ENCODE peak calls at places on chromosomes 13 and 19, in nine cellular contexts. One of them, this sample, is unnamed.

GRCh38 chr13:58906329-58907007 is 1257.3 kb downstream of the DIAPH3 start:
- DNase-seq in stimulated activated CD4-positive, alpha-beta T cell treated with anti-CD3 and anti-CD28 coated beads, Interleukin-2, amount 100 ng/mL, for 24 hours: no peak
- DNase-seq in activated naive CD4-positive, alpha-beta T cell: no peak
- DNase-seq in cardiac muscle cell: no peak
- DNase-seq in GM03348: no peak
- DNase-seq in NCI-H510A treated with DMSO at 0.1 percent for 48 hours: no peak
- DNase-seq in OCI-LY7: no peak
- DNase-seq in CD8-positive, alpha-beta memory T cell: no peak
- DNase-seq in glutamatergic neuron: no peak
- DNase-seq in this sample: no peak

GRCh38 chr13:77386880-77387606 is 60.1 kb upstream of the MYCBP2 start:
- DNase-seq in glutamatergic neuron: no peak
- DNase-seq in stimulated activated CD4-positive, alpha-beta T cell treated with anti-CD3 and anti-CD28 coated beads, Interleukin-2, amount 100 ng/mL, for 24 hours: no peak
- DNase-seq in cardiac muscle cell: peak
- DNase-seq in OCI-LY7: no peak
- DNase-seq in GM03348: peak
- DNase-seq in CD8-positive, alpha-beta memory T cell: no peak
- DNase-seq in activated naive CD4-positive, alpha-beta T cell: no peak
- DNase-seq in NCI-H510A treated with DMSO at 0.1 percent for 48 hours: no peak
- DNase-seq in this sample: no peak

GRCh38 chr13:73058432-73058740 is 419 bp upstream of the KLF5 start:
- DNase-seq in cardiac muscle cell: no peak
- DNase-seq in activated naive CD4-positive, alpha-beta T cell: no peak
- DNase-seq in OCI-LY7: no peak
- DNase-seq in GM03348: no peak
- DNase-seq in CD8-positive, alpha-beta memory T cell: no peak
- DNase-seq in glutamatergic neuron: no peak
- DNase-seq in NCI-H510A treated with DMSO at 0.1 percent for 48 hours: no peak
- DNase-seq in stimulated activated CD4-positive, alpha-beta T cell treated with anti-CD3 and anti-CD28 coated beads, Interleukin-2, amount 100 ng/mL, for 24 hours: no peak
- DNase-seq in this sample: no peak

GRCh38 chr13:111866731-111867245 is 200.2 kb upstream of the SOX1 start:
- DNase-seq in GM03348: no peak
- DNase-seq in stimulated activated CD4-positive, alpha-beta T cell treated with anti-CD3 and anti-CD28 coated beads, Interleukin-2, amount 100 ng/mL, for 24 hours: no peak
- DNase-seq in activated naive CD4-positive, alpha-beta T cell: no peak
- DNase-seq in glutamatergic neuron: no peak
- DNase-seq in CD8-positive, alpha-beta memory T cell: no peak
- DNase-seq in OCI-LY7: no peak
- DNase-seq in cardiac muscle cell: no peak
- DNase-seq in NCI-H510A treated with DMSO at 0.1 percent for 48 hours: no peak
- DNase-seq in this sample: no peak

GRCh38 chr19:33301011-33301899 is 1.1 kb downstream of the CEBPA start:
- DNase-seq in CD8-positive, alpha-beta memory T cell: no peak
- DNase-seq in OCI-LY7: no peak
- DNase-seq in GM03348: peak
- DNase-seq in cardiac muscle cell: peak
- DNase-seq in glutamatergic neuron: peak
- DNase-seq in activated naive CD4-positive, alpha-beta T cell: no peak
- DNase-seq in stimulated activated CD4-positive, alpha-beta T cell treated with anti-CD3 and anti-CD28 coated beads, Interleukin-2, amount 100 ng/mL, for 24 hours: no peak
- DNase-seq in NCI-H510A treated with DMSO at 0.1 percent for 48 hours: no peak
- DNase-seq in this sample: no peak

GRCh38 chr19:2081873-2082810 is 14.0 kb downstream of the MOB3A start:
- DNase-seq in OCI-LY7: peak
- DNase-seq in CD8-positive, alpha-beta memory T cell: peak
- DNase-seq in activated naive CD4-positive, alpha-beta T cell: no peak
- DNase-seq in cardiac muscle cell: no peak
- DNase-seq in GM03348: no peak
- DNase-seq in glutamatergic neuron: no peak
- DNase-seq in stimulated activated CD4-positive, alpha-beta T cell treated with anti-CD3 and anti-CD28 coated beads, Interleukin-2, amount 100 ng/mL, for 24 hours: no peak
- DNase-seq in NCI-H510A treated with DMSO at 0.1 percent for 48 hours: no peak
- DNase-seq in this sample: peak

GRCh38 chr19:14479985-14480694 is 5.0 kb upstream of the PTGER1 start:
- DNase-seq in glutamatergic neuron: peak
- DNase-seq in OCI-LY7: peak
- DNase-seq in GM03348: peak
- DNase-seq in NCI-H510A treated with DMSO at 0.1 percent for 48 hours: no peak
- DNase-seq in CD8-positive, alpha-beta memory T cell: peak
- DNase-seq in stimulated activated CD4-positive, alpha-beta T cell treated with anti-CD3 and anti-CD28 coated beads, Interleukin-2, amount 100 ng/mL, for 24 hours: peak
- DNase-seq in activated naive CD4-positive, alpha-beta T cell: peak
- DNase-seq in cardiac muscle cell: peak
- DNase-seq in this sample: peak

GRCh38 chr13:64255988-64256387 is 2840.3 kb upstream of the PCDH20 start:
- DNase-seq in GM03348: no peak
- DNase-seq in activated naive CD4-positive, alpha-beta T cell: no peak
- DNase-seq in cardiac muscle cell: no peak
- DNase-seq in OCI-LY7: no peak
- DNase-seq in glutamatergic neuron: no peak
- DNase-seq in stimulated activated CD4-positive, alpha-beta T cell treated with anti-CD3 and anti-CD28 coated beads, Interleukin-2, amount 100 ng/mL, for 24 hours: no peak
- DNase-seq in CD8-positive, alpha-beta memory T cell: no peak
- DNase-seq in NCI-H510A treated with DMSO at 0.1 percent for 48 hours: no peak
- DNase-seq in this sample: no peak

GRCh38 chr19:11480927-11481776 is at the start of gene ELAVL3:
- DNase-seq in NCI-H510A treated with DMSO at 0.1 percent for 48 hours: peak
- DNase-seq in cardiac muscle cell: no peak
- DNase-seq in glutamatergic neuron: peak
- DNase-seq in stimulated activated CD4-positive, alpha-beta T cell treated with anti-CD3 and anti-CD28 coated beads, Interleukin-2, amount 100 ng/mL, for 24 hours: no peak
- DNase-seq in GM03348: peak
- DNase-seq in activated naive CD4-positive, alpha-beta T cell: no peak
- DNase-seq in OCI-LY7: no peak
- DNase-seq in CD8-positive, alpha-beta memory T cell: no peak
- DNase-seq in this sample: no peak

GRCh38 chr19:12664406-12665280 is 1.9 kb downstream of the MAN2B1 start:
- DNase-seq in activated naive CD4-positive, alpha-beta T cell: no peak
- DNase-seq in stimulated activated CD4-positive, alpha-beta T cell treated with anti-CD3 and anti-CD28 coated beads, Interleukin-2, amount 100 ng/mL, for 24 hours: no peak
- DNase-seq in OCI-LY7: peak
- DNase-seq in GM03348: peak
- DNase-seq in glutamatergic neuron: no peak
- DNase-seq in CD8-positive, alpha-beta memory T cell: no peak
- DNase-seq in cardiac muscle cell: no peak
- DNase-seq in NCI-H510A treated with DMSO at 0.1 percent for 48 hours: no peak
- DNase-seq in this sample: no peak

GRCh38 chr13:112481458-112481857 is 105.3 kb downstream of the SPACA7 start:
- DNase-seq in NCI-H510A treated with DMSO at 0.1 percent for 48 hours: no peak
- DNase-seq in GM03348: no peak
- DNase-seq in OCI-LY7: no peak
- DNase-seq in cardiac muscle cell: no peak
- DNase-seq in glutamatergic neuron: no peak
- DNase-seq in activated naive CD4-positive, alpha-beta T cell: no peak
- DNase-seq in stimulated activated CD4-positive, alpha-beta T cell treated with anti-CD3 and anti-CD28 coated beads, Interleukin-2, amount 100 ng/mL, for 24 hours: no peak
- DNase-seq in CD8-positive, alpha-beta memory T cell: no peak
- DNase-seq in this sample: no peak

GRCh38 chr19:32316034-32316433 is 29.4 kb upstream of the ZNF507 start:
- DNase-seq in activated naive CD4-positive, alpha-beta T cell: no peak
- DNase-seq in glutamatergic neuron: no peak
- DNase-seq in NCI-H510A treated with DMSO at 0.1 percent for 48 hours: no peak
- DNase-seq in OCI-LY7: no peak
- DNase-seq in stimulated activated CD4-positive, alpha-beta T cell treated with anti-CD3 and anti-CD28 coated beads, Interleukin-2, amount 100 ng/mL, for 24 hours: no peak
- DNase-seq in cardiac muscle cell: peak
- DNase-seq in GM03348: no peak
- DNase-seq in CD8-positive, alpha-beta memory T cell: no peak
- DNase-seq in this sample: no peak

GRCh38 chr13:103243495-103243894 is 177.3 kb upstream of the SLC10A2 start:
- DNase-seq in NCI-H510A treated with DMSO at 0.1 percent for 48 hours: no peak
- DNase-seq in OCI-LY7: no peak
- DNase-seq in CD8-positive, alpha-beta memory T cell: no peak
- DNase-seq in activated naive CD4-positive, alpha-beta T cell: no peak
- DNase-seq in cardiac muscle cell: no peak
- DNase-seq in stimulated activated CD4-positive, alpha-beta T cell treated with anti-CD3 and anti-CD28 coated beads, Interleukin-2, amount 100 ng/mL, for 24 hours: no peak
- DNase-seq in glutamatergic neuron: no peak
- DNase-seq in GM03348: no peak
- DNase-seq in this sample: no peak

GRCh38 chr13:104357174-104357573 is 1291.0 kb upstream of the SLC10A2 start:
- DNase-seq in glutamatergic neuron: no peak
- DNase-seq in stimulated activated CD4-positive, alpha-beta T cell treated with anti-CD3 and anti-CD28 coated beads, Interleukin-2, amount 100 ng/mL, for 24 hours: no peak
- DNase-seq in activated naive CD4-positive, alpha-beta T cell: no peak
- DNase-seq in GM03348: no peak
- DNase-seq in OCI-LY7: no peak
- DNase-seq in CD8-positive, alpha-beta memory T cell: no peak
- DNase-seq in cardiac muscle cell: peak
- DNase-seq in NCI-H510A treated with DMSO at 0.1 percent for 48 hours: no peak
- DNase-seq in this sample: no peak

GRCh38 chr19:19425170-19425875 is 19.8 kb downstream of the GATAD2A start:
- DNase-seq in NCI-H510A treated with DMSO at 0.1 percent for 48 hours: no peak
- DNase-seq in CD8-positive, alpha-beta memory T cell: no peak
- DNase-seq in OCI-LY7: no peak
- DNase-seq in activated naive CD4-positive, alpha-beta T cell: no peak
- DNase-seq in GM03348: no peak
- DNase-seq in cardiac muscle cell: no peak
- DNase-seq in glutamatergic neuron: no peak
- DNase-seq in stimulated activated CD4-positive, alpha-beta T cell treated with anti-CD3 and anti-CD28 coated beads, Interleukin-2, amount 100 ng/mL, for 24 hours: no peak
- DNase-seq in this sample: no peak

GRCh38 chr13:99970761-99971575 is 599 bp downstream of the ZIC5 start:
- DNase-seq in cardiac muscle cell: no peak
- DNase-seq in CD8-positive, alpha-beta memory T cell: no peak
- DNase-seq in GM03348: no peak
- DNase-seq in glutamatergic neuron: no peak
- DNase-seq in OCI-LY7: no peak
- DNase-seq in NCI-H510A treated with DMSO at 0.1 percent for 48 hours: no peak
- DNase-seq in stimulated activated CD4-positive, alpha-beta T cell treated with anti-CD3 and anti-CD28 coated beads, Interleukin-2, amount 100 ng/mL, for 24 hours: no peak
- DNase-seq in activated naive CD4-positive, alpha-beta T cell: no peak
- DNase-seq in this sample: no peak

GRCh38 chr19:6448045-6448444 is 11.5 kb downstream of the SLC25A23 start:
- DNase-seq in CD8-positive, alpha-beta memory T cell: no peak
- DNase-seq in GM03348: no peak
- DNase-seq in activated naive CD4-positive, alpha-beta T cell: no peak
- DNase-seq in cardiac muscle cell: no peak
- DNase-seq in stimulated activated CD4-positive, alpha-beta T cell treated with anti-CD3 and anti-CD28 coated beads, Interleukin-2, amount 100 ng/mL, for 24 hours: no peak
- DNase-seq in glutamatergic neuron: no peak
- DNase-seq in NCI-H510A treated with DMSO at 0.1 percent for 48 hours: no peak
- DNase-seq in OCI-LY7: no peak
- DNase-seq in this sample: no peak

GRCh38 chr13:69324109-69324886 is 783.3 kb upstream of the ATXN8OS start:
- DNase-seq in stimulated activated CD4-positive, alpha-beta T cell treated with anti-CD3 and anti-CD28 coated beads, Interleukin-2, amount 100 ng/mL, for 24 hours: no peak
- DNase-seq in NCI-H510A treated with DMSO at 0.1 percent for 48 hours: peak
- DNase-seq in activated naive CD4-positive, alpha-beta T cell: no peak
- DNase-seq in OCI-LY7: peak
- DNase-seq in GM03348: no peak
- DNase-seq in cardiac muscle cell: no peak
- DNase-seq in CD8-positive, alpha-beta memory T cell: no peak
- DNase-seq in glutamatergic neuron: no peak
- DNase-seq in this sample: no peak

GRCh38 chr13:109764474-109765292 is 21.7 kb downstream of the IRS2 start:
- DNase-seq in activated naive CD4-positive, alpha-beta T cell: no peak
- DNase-seq in glutamatergic neuron: peak
- DNase-seq in CD8-positive, alpha-beta memory T cell: no peak
- DNase-seq in cardiac muscle cell: no peak
- DNase-seq in stimulated activated CD4-positive, alpha-beta T cell treated with anti-CD3 and anti-CD28 coated beads, Interleukin-2, amount 100 ng/mL, for 24 hours: no peak
- DNase-seq in OCI-LY7: no peak
- DNase-seq in NCI-H510A treated with DMSO at 0.1 percent for 48 hours: peak
- DNase-seq in GM03348: no peak
- DNase-seq in this sample: no peak

GRCh38 chr19:1045247-1045603 is 5.3 kb downstream of the ABCA7 start:
- DNase-seq in stimulated activated CD4-positive, alpha-beta T cell treated with anti-CD3 and anti-CD28 coated beads, Interleukin-2, amount 100 ng/mL, for 24 hours: peak
- DNase-seq in CD8-positive, alpha-beta memory T cell: peak
- DNase-seq in NCI-H510A treated with DMSO at 0.1 percent for 48 hours: no peak
- DNase-seq in GM03348: no peak
- DNase-seq in cardiac muscle cell: no peak
- DNase-seq in activated naive CD4-positive, alpha-beta T cell: no peak
- DNase-seq in OCI-LY7: peak
- DNase-seq in glutamatergic neuron: no peak
- DNase-seq in this sample: peak

GRCh38 chr13:51096131-51096530 is 14.9 kb downstream of the C13orf42 start:
- DNase-seq in GM03348: no peak
- DNase-seq in cardiac muscle cell: no peak
- DNase-seq in activated naive CD4-positive, alpha-beta T cell: no peak
- DNase-seq in CD8-positive, alpha-beta memory T cell: no peak
- DNase-seq in OCI-LY7: no peak
- DNase-seq in NCI-H510A treated with DMSO at 0.1 percent for 48 hours: no peak
- DNase-seq in glutamatergic neuron: peak
- DNase-seq in stimulated activated CD4-positive, alpha-beta T cell treated with anti-CD3 and anti-CD28 coated beads, Interleukin-2, amount 100 ng/mL, for 24 hours: no peak
- DNase-seq in this sample: no peak

GRCh38 chr19:51142119-51142518 is at the start of gene SIGLEC7:
- DNase-seq in activated naive CD4-positive, alpha-beta T cell: no peak
- DNase-seq in NCI-H510A treated with DMSO at 0.1 percent for 48 hours: no peak
- DNase-seq in OCI-LY7: no peak
- DNase-seq in stimulated activated CD4-positive, alpha-beta T cell treated with anti-CD3 and anti-CD28 coated beads, Interleukin-2, amount 100 ng/mL, for 24 hours: no peak
- DNase-seq in GM03348: no peak
- DNase-seq in cardiac muscle cell: no peak
- DNase-seq in glutamatergic neuron: no peak
- DNase-seq in CD8-positive, alpha-beta memory T cell: no peak
- DNase-seq in this sample: no peak

GRCh38 chr19:44587863-44588752 is 25.3 kb upstream of the IGSF23 start:
- DNase-seq in CD8-positive, alpha-beta memory T cell: no peak
- DNase-seq in glutamatergic neuron: no peak
- DNase-seq in activated naive CD4-positive, alpha-beta T cell: no peak
- DNase-seq in GM03348: peak
- DNase-seq in NCI-H510A treated with DMSO at 0.1 percent for 48 hours: no peak
- DNase-seq in OCI-LY7: no peak
- DNase-seq in cardiac muscle cell: peak
- DNase-seq in stimulated activated CD4-positive, alpha-beta T cell treated with anti-CD3 and anti-CD28 coated beads, Interleukin-2, amount 100 ng/mL, for 24 hours: no peak
- DNase-seq in this sample: no peak

GRCh38 chr19:18603255-18603957 is 3.2 kb downstream of the CRLF1 start:
- DNase-seq in CD8-positive, alpha-beta memory T cell: no peak
- DNase-seq in NCI-H510A treated with DMSO at 0.1 percent for 48 hours: peak
- DNase-seq in OCI-LY7: no peak
- DNase-seq in stimulated activated CD4-positive, alpha-beta T cell treated with anti-CD3 and anti-CD28 coated beads, Interleukin-2, amount 100 ng/mL, for 24 hours: no peak
- DNase-seq in activated naive CD4-positive, alpha-beta T cell: no peak
- DNase-seq in GM03348: peak
- DNase-seq in cardiac muscle cell: peak
- DNase-seq in glutamatergic neuron: peak
- DNase-seq in this sample: no peak

GRCh38 chr13:38473305-38473704 is 123.7 kb downstream of the UFM1 start:
- DNase-seq in CD8-positive, alpha-beta memory T cell: no peak
- DNase-seq in OCI-LY7: no peak
- DNase-seq in activated naive CD4-positive, alpha-beta T cell: no peak
- DNase-seq in GM03348: no peak
- DNase-seq in glutamatergic neuron: no peak
- DNase-seq in stimulated activated CD4-positive, alpha-beta T cell treated with anti-CD3 and anti-CD28 coated beads, Interleukin-2, amount 100 ng/mL, for 24 hours: no peak
- DNase-seq in NCI-H510A treated with DMSO at 0.1 percent for 48 hours: no peak
- DNase-seq in cardiac muscle cell: no peak
- DNase-seq in this sample: no peak

GRCh38 chr13:100646030-100646673 is 28.4 kb downstream of the TMTC4 start:
- DNase-seq in CD8-positive, alpha-beta memory T cell: no peak
- DNase-seq in glutamatergic neuron: peak
- DNase-seq in stimulated activated CD4-positive, alpha-beta T cell treated with anti-CD3 and anti-CD28 coated beads, Interleukin-2, amount 100 ng/mL, for 24 hours: no peak
- DNase-seq in NCI-H510A treated with DMSO at 0.1 percent for 48 hours: peak
- DNase-seq in cardiac muscle cell: peak
- DNase-seq in GM03348: peak
- DNase-seq in activated naive CD4-positive, alpha-beta T cell: no peak
- DNase-seq in OCI-LY7: no peak
- DNase-seq in this sample: no peak

GRCh38 chr13:96539791-96540190 is 449.9 kb downstream of the HS6ST3 start:
- DNase-seq in NCI-H510A treated with DMSO at 0.1 percent for 48 hours: no peak
- DNase-seq in OCI-LY7: no peak
- DNase-seq in cardiac muscle cell: no peak
- DNase-seq in activated naive CD4-positive, alpha-beta T cell: no peak
- DNase-seq in CD8-positive, alpha-beta memory T cell: no peak
- DNase-seq in glutamatergic neuron: no peak
- DNase-seq in stimulated activated CD4-positive, alpha-beta T cell treated with anti-CD3 and anti-CD28 coated beads, Interleukin-2, amount 100 ng/mL, for 24 hours: no peak
- DNase-seq in GM03348: no peak
- DNase-seq in this sample: no peak

GRCh38 chr13:97223711-97224461 is 1.8 kb downstream of the MBNL2 start:
- DNase-seq in CD8-positive, alpha-beta memory T cell: no peak
- DNase-seq in NCI-H510A treated with DMSO at 0.1 percent for 48 hours: peak
- DNase-seq in glutamatergic neuron: peak
- DNase-seq in cardiac muscle cell: peak
- DNase-seq in GM03348: peak
- DNase-seq in OCI-LY7: peak
- DNase-seq in stimulated activated CD4-positive, alpha-beta T cell treated with anti-CD3 and anti-CD28 coated beads, Interleukin-2, amount 100 ng/mL, for 24 hours: no peak
- DNase-seq in activated naive CD4-positive, alpha-beta T cell: no peak
- DNase-seq in this sample: peak

GRCh38 chr13:25990801-25991200 is 61.0 kb downstream of the SHISA2 start:
- DNase-seq in OCI-LY7: no peak
- DNase-seq in NCI-H510A treated with DMSO at 0.1 percent for 48 hours: no peak
- DNase-seq in glutamatergic neuron: no peak
- DNase-seq in CD8-positive, alpha-beta memory T cell: no peak
- DNase-seq in cardiac muscle cell: peak
- DNase-seq in GM03348: no peak
- DNase-seq in stimulated activated CD4-positive, alpha-beta T cell treated with anti-CD3 and anti-CD28 coated beads, Interleukin-2, amount 100 ng/mL, for 24 hours: no peak
- DNase-seq in activated naive CD4-positive, alpha-beta T cell: no peak
- DNase-seq in this sample: no peak

GRCh38 chr19:10921909-10922637 is 6.4 kb downstream of the YIPF2 start:
- DNase-seq in OCI-LY7: no peak
- DNase-seq in NCI-H510A treated with DMSO at 0.1 percent for 48 hours: no peak
- DNase-seq in CD8-positive, alpha-beta memory T cell: no peak
- DNase-seq in glutamatergic neuron: peak
- DNase-seq in activated naive CD4-positive, alpha-beta T cell: no peak
- DNase-seq in GM03348: no peak
- DNase-seq in stimulated activated CD4-positive, alpha-beta T cell treated with anti-CD3 and anti-CD28 coated beads, Interleukin-2, amount 100 ng/mL, for 24 hours: no peak
- DNase-seq in cardiac muscle cell: no peak
- DNase-seq in this sample: no peak

GRCh38 chr19:10503002-10503789 is at the start of gene KEAP1:
- DNase-seq in glutamatergic neuron: peak
- DNase-seq in OCI-LY7: peak
- DNase-seq in GM03348: no peak
- DNase-seq in NCI-H510A treated with DMSO at 0.1 percent for 48 hours: peak
- DNase-seq in stimulated activated CD4-positive, alpha-beta T cell treated with anti-CD3 and anti-CD28 coated beads, Interleukin-2, amount 100 ng/mL, for 24 hours: peak
- DNase-seq in activated naive CD4-positive, alpha-beta T cell: no peak
- DNase-seq in CD8-positive, alpha-beta memory T cell: no peak
- DNase-seq in cardiac muscle cell: peak
- DNase-seq in this sample: no peak

This sample was measured in central memory CD8-positive, alpha-beta T cell.